ENCODE peak calls at places on chromosomes 5 and 9, in five cellular contexts. D is lung, P is prostate gland, U is A673, N is Peyer's patch. W is an unnamed sample.

GRCh38 chr9:92725726-92726125 is 38.9 kb downstream of the BICD2 start:
- DNase-seq in D (peak), P (no peak), U (no peak), N (no peak), W (no peak)

GRCh38 chr5:132239776-132240175 is 12.1 kb upstream of the P4HA2 start:
- DNase-seq in D (no peak), P (no peak), U (no peak), N (peak), W (no peak)

GRCh38 chr5:71684309-71684708 is 34.8 kb upstream of the CARTPT start:
- DNase-seq in D (no peak), P (no peak), U (no peak), N (no peak), W (no peak)

GRCh38 chr9:18260527-18260926 is 213.4 kb upstream of the ADAMTSL1 start:
- DNase-seq in D (no peak), P (no peak), U (no peak), N (no peak), W (no peak)

GRCh38 chr5:77973253-77973609 is 197.1 kb upstream of the TBCA start:
- DNase-seq in D (no peak), P (no peak), U (peak), N (no peak), W (no peak)

GRCh38 chr5:59002162-59002825 is 419.4 kb downstream of the RAB3C start:
- DNase-seq in D (no peak), P (no peak), U (no peak), N (no peak), W (no peak)

GRCh38 chr5:2841208-2841607 is 89.7 kb upstream of the IRX2 start:
- DNase-seq in D (no peak), P (no peak), U (no peak), N (no peak), W (no peak)

GRCh38 chr5:38547257-38547656 is 9.2 kb downstream of the LIFR start:
- DNase-seq in D (no peak), P (no peak), U (no peak), N (no peak), W (no peak)

GRCh38 chr9:101458955-101459631 is 23.5 kb upstream of the ALDOB start:
- DNase-seq in D (no peak), P (peak), U (peak), N (no peak), W (no peak)

GRCh38 chr5:90518666-90519065 is 10.7 kb downstream of the LYSMD3 start:
- DNase-seq in D (no peak), P (no peak), U (peak), N (no peak), W (no peak)

GRCh38 chr5:34556514-34556782 is 99.7 kb upstream of the RAI14 start:
- DNase-seq in D (no peak), P (no peak), U (no peak), N (no peak), W (no peak)
- H3K27ac ChIP-seq in D (no peak), P (no peak), U (no peak), N (peak), W (no peak)

DNA sequence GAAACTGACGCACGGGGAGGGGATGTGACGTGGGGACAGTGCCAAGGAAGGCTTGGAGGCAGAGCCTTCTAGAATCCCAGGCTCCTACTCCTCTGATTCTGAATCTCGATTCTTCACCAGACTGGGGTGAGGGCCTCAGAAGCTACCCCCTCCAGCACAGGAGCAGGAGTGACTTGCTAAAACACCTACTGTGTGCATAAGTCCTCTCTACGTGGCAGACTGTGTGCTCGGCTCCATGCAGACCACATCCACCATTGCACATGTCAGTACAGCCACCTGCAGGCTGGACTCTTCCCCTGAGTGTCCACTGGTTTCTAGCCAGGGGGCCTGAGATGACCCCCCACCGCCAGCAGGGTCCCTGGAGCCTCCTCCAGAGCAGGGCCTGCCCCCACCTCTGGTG is 71.2 kb upstream of the SARDH start:
- DNase-seq in D (no peak), P (no peak), U (no peak), N (no peak), W (no peak)
- H3K27ac ChIP-seq in D (no peak), P (no peak), U (no peak), N (no peak), W (no peak)

GRCh38 chr9:114524401-114524800 is 19.1 kb upstream of the WHRN start:
- DNase-seq in D (no peak), P (peak), U (no peak), N (no peak), W (no peak)
- H3K27ac ChIP-seq in D (no peak), P (no peak), U (no peak), N (peak), W (no peak)

GRCh38 chr5:140246378-140247122 is 56.4 kb downstream of the PFDN1 start:
- DNase-seq in D (no peak), P (no peak), U (peak), N (no peak), W (no peak)
- H3K27ac ChIP-seq in D (peak), P (no peak), U (no peak), N (peak), W (no peak)

GRCh38 chr5:143063175-143063970 is 293.2 kb downstream of the ARHGAP26 start:
- DNase-seq in D (peak), P (peak), U (peak), N (peak), W (no peak)
- H3K27ac ChIP-seq in D (peak), P (no peak), U (peak), N (peak), W (no peak)

DNA sequence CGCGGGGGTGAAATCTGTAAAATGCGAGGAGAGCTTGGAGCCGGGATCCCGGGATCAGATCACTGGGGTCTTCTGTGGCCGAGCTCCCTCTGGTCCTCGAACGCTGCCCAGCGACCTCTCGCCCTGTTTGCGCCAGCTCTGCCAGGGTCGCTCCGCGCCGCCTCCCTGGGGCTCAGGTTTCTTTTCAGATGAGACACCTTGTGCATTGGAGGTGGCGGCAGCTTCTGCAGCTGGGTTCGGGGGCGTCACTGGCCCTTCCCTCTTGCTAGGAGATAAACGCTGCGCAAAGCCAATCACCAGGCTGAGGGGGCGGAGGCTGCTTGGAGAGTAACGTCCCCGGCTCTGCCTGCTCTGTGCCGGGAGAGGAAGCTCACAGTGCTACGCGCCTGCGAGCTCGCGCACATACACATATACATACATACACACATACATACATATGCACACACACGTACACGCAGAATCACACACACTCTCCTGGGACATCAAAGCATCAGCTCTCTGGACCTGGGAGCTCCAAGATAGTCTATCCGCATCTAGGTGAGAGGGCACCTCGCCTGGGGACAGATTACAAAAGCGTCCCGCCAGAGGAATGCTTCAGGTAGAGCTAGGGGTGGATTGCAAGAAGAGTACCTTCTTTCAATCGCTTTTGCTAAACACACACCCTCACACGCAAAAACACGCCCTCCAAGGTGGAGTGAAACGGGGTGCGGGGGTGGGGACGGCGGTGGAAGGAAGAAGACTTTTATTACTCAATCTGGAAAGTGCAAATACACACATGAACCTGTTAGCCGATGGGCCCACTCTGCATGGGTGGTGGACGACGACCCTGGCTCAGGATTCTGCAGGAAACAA is at the start of gene ST8SIA4:
- DNase-seq in D (peak), P (peak), U (peak), N (peak), W (peak)
- H3K27ac ChIP-seq in D (peak), P (no peak), U (no peak), N (peak), W (peak)

GRCh38 chr5:106311230-106311629 is 1359.5 kb downstream of the EFNA5 start:
- DNase-seq in D (no peak), P (no peak), U (no peak), N (no peak), W (no peak)

GRCh38 chr5:106312360-106312759 is 1358.4 kb downstream of the EFNA5 start:
- DNase-seq in D (no peak), P (no peak), U (no peak), N (no peak), W (no peak)

GRCh38 chr5:106303911-106304310 is 1366.8 kb downstream of the EFNA5 start:
- DNase-seq in D (no peak), P (no peak), U (no peak), N (no peak), W (no peak)

GRCh38 chr5:106306313-106307028 is 1364.3 kb downstream of the EFNA5 start:
- DNase-seq in D (no peak), P (no peak), U (peak), N (no peak), W (no peak)

GRCh38 chr5:106307265-106307664 is 1363.5 kb downstream of the EFNA5 start:
- DNase-seq in D (no peak), P (no peak), U (no peak), N (no peak), W (no peak)
- H3K27ac ChIP-seq in D (no peak), P (no peak), U (no peak), N (no peak), W (no peak)

GRCh38 chr5:124661317-124662141 is 84.9 kb downstream of the ZNF608 start:
- DNase-seq in D (no peak), P (no peak), U (peak), N (peak), W (no peak)
- H3K27ac ChIP-seq in D (peak), P (peak), U (no peak), N (peak), W (no peak)

GRCh38 chr5:172071244-172071875 is 64.9 kb upstream of the FBXW11 start:
- DNase-seq in D (no peak), P (no peak), U (no peak), N (no peak), W (peak)
- H3K27ac ChIP-seq in D (no peak), P (no peak), U (no peak), N (no peak), W (no peak)